ENCODE peak calls at places on chromosomes 1 and 21, in ten cellular contexts. One of them, this sample, is unnamed.

GRCh38 chr1:1407957-1408318 is 845 bp upstream of the MRPL20 start:
- DNase-seq in astrocyte: no peak
- DNase-seq in GM12878: no peak
- DNase-seq in neural progenitor cell: no peak
- DNase-seq in mammary epithelial cell: no peak
- DNase-seq in PC-9: no peak
- DNase-seq in left lung: no peak
- DNase-seq in stomach: no peak
- DNase-seq in colonic mucosa: no peak
- DNase-seq in tibial artery: no peak
- DNase-seq in this sample: no peak

GRCh38 chr1:97827887-97828286 is 92.9 kb downstream of the DPYD start:
- DNase-seq in PC-9: no peak
- DNase-seq in mammary epithelial cell: no peak
- DNase-seq in neural progenitor cell: peak
- DNase-seq in left lung: no peak
- DNase-seq in astrocyte: peak
- DNase-seq in GM12878: no peak
- DNase-seq in stomach: no peak
- DNase-seq in tibial artery: no peak
- DNase-seq in colonic mucosa: no peak
- DNase-seq in this sample: no peak

GRCh38 chr1:33045814-33046213 is 9.1 kb upstream of the AK2 start:
- DNase-seq in GM12878: no peak
- DNase-seq in left lung: no peak
- DNase-seq in astrocyte: no peak
- DNase-seq in stomach: no peak
- DNase-seq in neural progenitor cell: no peak
- DNase-seq in tibial artery: no peak
- DNase-seq in PC-9: no peak
- DNase-seq in mammary epithelial cell: no peak
- DNase-seq in colonic mucosa: no peak
- DNase-seq in this sample: no peak

GRCh38 chr21:16579538-16579937 is 849.8 kb downstream of the USP25 start:
- DNase-seq in GM12878: no peak
- DNase-seq in tibial artery: no peak
- DNase-seq in colonic mucosa: no peak
- DNase-seq in left lung: no peak
- DNase-seq in stomach: no peak
- DNase-seq in PC-9: no peak
- DNase-seq in neural progenitor cell: no peak
- DNase-seq in astrocyte: peak
- DNase-seq in mammary epithelial cell: no peak
- DNase-seq in this sample: peak

GRCh38 chr1:227940791-227941241 is 6.9 kb downstream of the WNT9A start:
- DNase-seq in tibial artery: peak
- DNase-seq in stomach: peak
- DNase-seq in neural progenitor cell: no peak
- DNase-seq in PC-9: no peak
- DNase-seq in astrocyte: no peak
- DNase-seq in GM12878: no peak
- DNase-seq in mammary epithelial cell: no peak
- DNase-seq in left lung: no peak
- DNase-seq in colonic mucosa: peak
- DNase-seq in this sample: no peak

GRCh38 chr1:45012639-45013278 is 705 bp downstream of the UROD start:
- DNase-seq in mammary epithelial cell: peak
- DNase-seq in PC-9: no peak
- DNase-seq in neural progenitor cell: peak
- DNase-seq in colonic mucosa: peak
- DNase-seq in left lung: peak
- DNase-seq in GM12878: no peak
- DNase-seq in stomach: peak
- DNase-seq in astrocyte: peak
- DNase-seq in tibial artery: peak
- DNase-seq in this sample: peak

GRCh38 chr21:21688877-21689276 is 690.7 kb downstream of the NCAM2 start:
- DNase-seq in mammary epithelial cell: no peak
- DNase-seq in colonic mucosa: no peak
- DNase-seq in neural progenitor cell: peak
- DNase-seq in PC-9: no peak
- DNase-seq in astrocyte: peak
- DNase-seq in GM12878: no peak
- DNase-seq in left lung: no peak
- DNase-seq in stomach: no peak
- DNase-seq in tibial artery: no peak
- DNase-seq in this sample: peak

GRCh38 chr1:153934746-153935145 is 11.8 kb downstream of the DENND4B start:
- DNase-seq in left lung: peak
- DNase-seq in mammary epithelial cell: no peak
- DNase-seq in colonic mucosa: no peak
- DNase-seq in GM12878: no peak
- DNase-seq in tibial artery: peak
- DNase-seq in neural progenitor cell: no peak
- DNase-seq in stomach: no peak
- DNase-seq in PC-9: no peak
- DNase-seq in astrocyte: no peak
- DNase-seq in this sample: no peak

GRCh38 chr21:26140185-26140584 is 30.4 kb downstream of the APP start:
- DNase-seq in astrocyte: peak
- DNase-seq in stomach: peak
- DNase-seq in left lung: peak
- DNase-seq in tibial artery: peak
- DNase-seq in PC-9: peak
- DNase-seq in colonic mucosa: peak
- DNase-seq in GM12878: no peak
- DNase-seq in mammary epithelial cell: peak
- DNase-seq in neural progenitor cell: no peak
- DNase-seq in this sample: peak

GRCh38 chr1:22317231-22317919 is 134.3 kb upstream of the ZBTB40 start:
- DNase-seq in stomach: no peak
- DNase-seq in tibial artery: no peak
- DNase-seq in PC-9: no peak
- DNase-seq in colonic mucosa: no peak
- DNase-seq in GM12878: no peak
- DNase-seq in astrocyte: no peak
- DNase-seq in neural progenitor cell: peak
- DNase-seq in mammary epithelial cell: no peak
- DNase-seq in left lung: no peak
- DNase-seq in this sample: no peak

GRCh38 chr21:41885341-41886024 is 6.3 kb upstream of the PRDM15 start:
- DNase-seq in neural progenitor cell: no peak
- DNase-seq in mammary epithelial cell: no peak
- DNase-seq in astrocyte: peak
- DNase-seq in PC-9: no peak
- DNase-seq in stomach: no peak
- DNase-seq in left lung: no peak
- DNase-seq in GM12878: no peak
- DNase-seq in tibial artery: no peak
- DNase-seq in colonic mucosa: no peak
- DNase-seq in this sample: no peak

GRCh38 chr21:26185021-26185420 is 14.5 kb upstream of the APP start:
- DNase-seq in neural progenitor cell: no peak
- DNase-seq in mammary epithelial cell: no peak
- DNase-seq in GM12878: no peak
- DNase-seq in colonic mucosa: no peak
- DNase-seq in PC-9: no peak
- DNase-seq in tibial artery: no peak
- DNase-seq in stomach: no peak
- DNase-seq in left lung: no peak
- DNase-seq in astrocyte: no peak
- DNase-seq in this sample: no peak

DNA sequence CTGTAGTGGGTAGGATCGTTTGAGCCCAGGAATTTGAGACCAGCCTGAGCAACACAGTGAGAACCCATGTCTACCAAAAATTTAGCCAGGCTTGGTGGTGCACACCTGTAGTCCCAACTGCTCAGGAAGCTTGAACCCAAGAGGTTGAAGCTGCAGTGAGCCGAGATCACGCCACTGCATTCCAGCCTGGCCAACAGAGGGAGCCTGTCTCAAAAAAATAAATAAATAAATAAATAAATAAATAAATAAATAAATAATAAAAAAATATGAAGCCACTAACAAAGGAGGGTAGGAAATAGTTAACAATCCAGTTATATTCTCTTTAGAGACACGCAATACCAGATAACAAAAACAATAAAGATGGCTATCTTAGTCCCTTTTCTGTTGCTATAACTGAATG is 11.9 kb upstream of the CBR3 start:
- DNase-seq in GM12878: no peak
- DNase-seq in stomach: no peak
- DNase-seq in left lung: no peak
- DNase-seq in neural progenitor cell: no peak
- DNase-seq in astrocyte: no peak
- DNase-seq in PC-9: no peak
- DNase-seq in mammary epithelial cell: no peak
- DNase-seq in colonic mucosa: no peak
- DNase-seq in tibial artery: peak
- DNase-seq in this sample: no peak
- TF ChIP-seq CTCF in GM12878: peak
- TF ChIP-seq CTCF in stomach: peak
- TF ChIP-seq CTCF in left lung: peak
- TF ChIP-seq CTCF in neural progenitor cell: peak
- TF ChIP-seq CTCF in astrocyte: no peak
- TF ChIP-seq CTCF in PC-9: peak
- TF ChIP-seq CTCF in mammary epithelial cell: peak
- TF ChIP-seq CTCF in colonic mucosa: no peak
- TF ChIP-seq CTCF in tibial artery: peak
- TF ChIP-seq CTCF in this sample: peak

DNA sequence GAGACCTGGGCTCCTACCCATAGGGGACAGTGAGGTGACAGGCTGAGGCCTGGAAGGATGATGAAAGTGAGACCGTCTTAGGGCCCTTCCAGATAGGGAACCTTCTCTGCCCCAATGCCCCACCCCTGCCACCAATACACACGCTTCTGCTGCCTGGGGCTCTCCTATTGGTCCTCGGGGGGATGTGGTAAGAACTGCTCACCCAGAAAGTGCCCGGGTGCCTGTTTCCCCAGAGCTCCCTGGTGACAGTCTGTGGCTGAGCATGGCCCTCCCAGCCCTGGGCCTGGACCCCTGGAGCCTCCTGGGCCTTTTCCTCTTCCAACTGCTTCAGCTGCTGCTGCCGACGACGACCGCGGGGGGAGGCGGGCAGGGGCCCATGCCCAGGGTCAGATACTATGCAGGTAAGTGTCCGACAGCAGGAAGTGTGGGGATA is 948 bp downstream of the SEMA4A start:
- DNase-seq in mammary epithelial cell: no peak
- DNase-seq in stomach: peak
- DNase-seq in left lung: peak
- DNase-seq in colonic mucosa: no peak
- DNase-seq in tibial artery: no peak
- DNase-seq in GM12878: peak
- DNase-seq in neural progenitor cell: no peak
- DNase-seq in PC-9: no peak
- DNase-seq in astrocyte: no peak
- DNase-seq in this sample: no peak
- H3K4me3 ChIP-seq in mammary epithelial cell: no peak
- H3K4me3 ChIP-seq in stomach: no peak
- H3K4me3 ChIP-seq in left lung: no peak
- H3K4me3 ChIP-seq in colonic mucosa: peak
- H3K4me3 ChIP-seq in tibial artery: no peak
- H3K4me3 ChIP-seq in GM12878: peak
- H3K4me3 ChIP-seq in neural progenitor cell: no peak
- H3K4me3 ChIP-seq in PC-9: no peak
- H3K4me3 ChIP-seq in astrocyte: no peak
- H3K4me3 ChIP-seq in this sample: no peak

GRCh38 chr21:20443558-20444155 is 554.6 kb upstream of the NCAM2 start:
- DNase-seq in neural progenitor cell: peak
- DNase-seq in stomach: no peak
- DNase-seq in astrocyte: no peak
- DNase-seq in mammary epithelial cell: no peak
- DNase-seq in tibial artery: no peak
- DNase-seq in colonic mucosa: no peak
- DNase-seq in PC-9: no peak
- DNase-seq in left lung: no peak
- DNase-seq in GM12878: no peak
- DNase-seq in this sample: no peak
- TF ChIP-seq CTCF in neural progenitor cell: peak
- TF ChIP-seq CTCF in stomach: peak
- TF ChIP-seq CTCF in astrocyte: peak
- TF ChIP-seq CTCF in mammary epithelial cell: no peak
- TF ChIP-seq CTCF in tibial artery: no peak
- TF ChIP-seq CTCF in colonic mucosa: peak
- TF ChIP-seq CTCF in PC-9: peak
- TF ChIP-seq CTCF in left lung: peak
- TF ChIP-seq CTCF in GM12878: no peak
- TF ChIP-seq CTCF in this sample: no peak

GRCh38 chr1:109503935-109504334 is 5.6 kb downstream of the AMIGO1 start:
- DNase-seq in tibial artery: no peak
- DNase-seq in left lung: no peak
- DNase-seq in stomach: no peak
- DNase-seq in neural progenitor cell: no peak
- DNase-seq in astrocyte: no peak
- DNase-seq in mammary epithelial cell: no peak
- DNase-seq in PC-9: no peak
- DNase-seq in GM12878: no peak
- DNase-seq in colonic mucosa: peak
- DNase-seq in this sample: no peak
- H3K4me3 ChIP-seq in tibial artery: no peak
- H3K4me3 ChIP-seq in left lung: no peak
- H3K4me3 ChIP-seq in stomach: no peak
- H3K4me3 ChIP-seq in neural progenitor cell: no peak
- H3K4me3 ChIP-seq in astrocyte: no peak
- H3K4me3 ChIP-seq in mammary epithelial cell: no peak
- H3K4me3 ChIP-seq in PC-9: no peak
- H3K4me3 ChIP-seq in GM12878: no peak
- H3K4me3 ChIP-seq in colonic mucosa: no peak
- H3K4me3 ChIP-seq in this sample: no peak